ENCODE peak calls at places on chromosome 2, in five cellular contexts. Z is heart left ventricle; O is HCT116; M is kidney; W is CD8-positive, alpha-beta T cell. R is an unnamed sample. For H3K9me3 and H3K36me3, the result is how much of the 10 kb centered on the place peaks cover.

GRCh38 chr2:36655456-36655855 is 41.1 kb upstream of the VIT start:
- DNase-seq in Z (no peak), O (no peak), M (no peak), W (no peak), R (no peak)

GRCh38 chr2:148645925-148646559 is 1.5 kb downstream of the EPC2 start:
- DNase-seq in Z (no peak), O (peak), M (no peak), W (peak), R (peak)

GRCh38 chr2:215886026-215886425 is 127.3 kb downstream of the MREG start:
- DNase-seq in Z (no peak), O (no peak), M (no peak), W (no peak), R (no peak)

GRCh38 chr2:232204457-232204931 is 174.1 kb upstream of the ALPP start:
- DNase-seq in Z (peak), O (no peak), M (peak), W (no peak), R (no peak)

GRCh38 chr2:221596192-221596591 is 24.1 kb upstream of the EPHA4 start:
- DNase-seq in Z (no peak), O (no peak), M (no peak), W (no peak), R (no peak)

GRCh38 chr2:212770240-212770639 is 231.6 kb upstream of the ERBB4 start:
- DNase-seq in Z (no peak), O (no peak), M (no peak), W (no peak), R (no peak)

GRCh38 chr2:63856302-63856600 is 14.6 kb downstream of the UGP2 start:
- DNase-seq in Z (no peak), O (no peak), M (no peak), W (peak), R (peak)

GRCh38 chr2:184558713-184559464 is 39.4 kb upstream of the ZNF804A start:
- DNase-seq in Z (no peak), O (no peak), M (no peak), W (no peak), R (no peak)

DNA sequence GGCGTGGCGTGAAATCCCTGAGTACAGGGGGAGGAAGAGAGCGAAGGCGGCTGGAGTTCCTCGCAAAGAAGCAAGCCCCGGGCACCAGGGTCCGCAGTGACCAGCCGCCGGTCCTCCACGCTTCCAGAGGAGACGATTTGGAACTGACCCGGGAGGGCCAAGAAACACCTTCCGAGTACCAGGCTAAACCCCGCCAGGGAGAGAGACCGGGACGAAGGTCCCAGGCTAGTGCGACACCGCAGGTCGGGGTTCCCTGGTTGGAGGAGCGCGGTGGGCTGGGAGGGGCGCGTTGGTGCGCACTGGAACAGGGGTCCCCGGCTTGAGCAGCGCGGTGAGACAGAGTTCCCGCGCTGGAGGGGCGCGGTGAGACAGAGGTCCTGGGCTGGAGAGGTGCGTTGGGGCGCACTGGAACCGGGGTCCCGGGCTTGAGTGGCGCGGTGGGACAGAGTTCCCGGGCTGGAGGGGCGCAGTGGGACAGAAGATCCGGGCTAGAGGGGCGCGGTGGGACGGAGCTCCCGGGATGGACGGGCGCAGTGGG is 900 bp downstream of the WDFY1 start:
- DNase-seq in Z (peak), O (no peak), M (peak), W (no peak), R (peak)
- H3K27ac ChIP-seq in Z (peak), O (peak), M (peak), W (peak), R (peak)

DNA sequence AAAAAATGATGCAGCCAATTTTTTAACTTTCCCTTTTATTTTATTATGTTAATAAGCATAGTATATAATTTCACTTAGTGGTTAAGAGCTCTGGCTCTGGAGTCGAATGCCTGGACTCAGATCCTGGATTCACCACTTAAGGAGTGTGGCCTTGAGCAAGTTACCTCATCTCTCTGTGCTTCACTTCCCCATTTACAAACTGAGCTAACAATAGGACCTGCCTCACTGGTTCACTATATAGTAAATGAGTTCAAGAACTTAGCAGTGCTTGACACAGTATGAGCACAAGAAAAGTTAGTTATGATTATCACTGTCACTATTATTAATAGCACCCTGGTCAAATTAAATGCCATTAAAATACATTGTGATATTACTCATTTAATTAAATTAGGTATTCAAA is 30.6 kb downstream of the SCN3A start:
- DNase-seq in Z (no peak), O (no peak), M (no peak), W (no peak), R (no peak)
- H3K9me3 ChIP-seq in Z (under half), O (under half), M (under half), W (under half), R (under half)

DNA sequence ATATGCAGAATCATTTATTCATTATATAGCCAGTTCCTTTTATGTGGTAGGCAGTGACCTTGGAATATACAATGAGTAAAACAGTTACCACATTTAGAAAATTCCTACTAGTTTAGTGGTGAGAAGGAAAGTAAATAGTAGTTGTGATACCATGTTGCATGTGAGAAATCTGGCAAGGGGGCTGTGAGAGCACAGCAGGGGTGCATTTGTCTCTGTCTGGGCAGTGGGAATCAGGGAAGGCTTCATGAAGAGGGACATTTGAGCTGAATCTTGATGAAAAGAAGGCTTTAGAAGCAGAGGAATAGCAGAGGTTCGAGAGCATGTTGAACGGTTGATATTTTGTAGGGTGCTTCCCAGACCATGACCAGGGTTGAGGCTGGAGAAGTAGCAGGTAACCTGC is 78.7 kb downstream of the RAB3GAP1 start:
- DNase-seq in Z (no peak), O (no peak), M (no peak), W (no peak), R (no peak)
- H3K36me3 ChIP-seq in Z (under half), O (under half), M (under half), W (under half), R (half or more)

GRCh38 chr2:69916151-69916550 is 1.2 kb downstream of the MXD1 start:
- DNase-seq in Z (no peak), O (no peak), M (no peak), W (no peak), R (no peak)
- H3K27ac ChIP-seq in Z (no peak), O (no peak), M (no peak), W (peak), R (no peak)

GRCh38 chr2:5021148-5021547 is 671.0 kb upstream of the SOX11 start:
- DNase-seq in Z (no peak), O (no peak), M (no peak), W (no peak), R (no peak)
- H3K9me3 ChIP-seq in Z (under half), O (under half), M (under half), W (under half), R (under half)

GRCh38 chr2:7930800-7931635 is 750.8 kb upstream of the ID2 start:
- DNase-seq in Z (no peak), O (no peak), M (no peak), W (no peak), R (no peak)

GRCh38 chr2:7925506-7925905 is 756.4 kb upstream of the ID2 start:
- DNase-seq in Z (no peak), O (no peak), M (no peak), W (no peak), R (no peak)

GRCh38 chr2:7924033-7924762 is 757.7 kb upstream of the ID2 start:
- DNase-seq in Z (no peak), O (no peak), M (no peak), W (no peak), R (no peak)

GRCh38 chr2:7929276-7929675 is 752.6 kb upstream of the ID2 start:
- DNase-seq in Z (no peak), O (no peak), M (no peak), W (no peak), R (no peak)

GRCh38 chr2:7927694-7928093 is 754.2 kb upstream of the ID2 start:
- DNase-seq in Z (no peak), O (no peak), M (no peak), W (no peak), R (no peak)
- H3K36me3 ChIP-seq in Z (under half), O (under half), M (under half), W (under half), R (under half)

GRCh38 chr2:207828361-207829057 is 58.8 kb upstream of the FZD5 start:
- DNase-seq in Z (no peak), O (no peak), M (no peak), W (no peak), R (no peak)
- H3K27ac ChIP-seq in Z (no peak), O (no peak), M (no peak), W (no peak), R (no peak)

GRCh38 chr2:82199493-82199852 is 1894.9 kb upstream of the LRRTM1 start:
- DNase-seq in Z (no peak), O (no peak), M (no peak), W (no peak), R (no peak)
- H3K9me3 ChIP-seq in Z (under half), O (under half), M (under half), W (under half), R (under half)

GRCh38 chr2:53813151-53813550 is 26.3 kb downstream of the ERLEC1 start:
- DNase-seq in Z (no peak), O (no peak), M (no peak), W (no peak), R (no peak)
- H3K36me3 ChIP-seq in Z (under half), O (under half), M (under half), W (under half), R (half or more)

R was measured in CD4-positive, alpha-beta memory T cell.